ENCODE peak calls at places on chromosomes 7 and 10, in five cellular contexts. R, K, H, Z and C are unnamed samples.

GRCh38 chr7:90892213-90892612 is 296.1 kb downstream of the CDK14 start:
- DNase-seq in H (no peak), R (peak), K (peak), Z (no peak), C (no peak)

GRCh38 chr7:130667593-130668257 is 823 bp downstream of the COPG2 start:
- DNase-seq in R (peak), H (no peak), K (peak), Z (peak), C (no peak)

GRCh38 chr7:66150471-66150870 is 35.8 kb downstream of the CRCP start:
- DNase-seq in Z (no peak), H (peak), K (peak), R (peak), C (peak)

GRCh38 chr10:131816941-131817700 is 83.7 kb upstream of the PPP2R2D start:
- DNase-seq in K (no peak), R (no peak), H (no peak), Z (no peak), C (no peak)

GRCh38 chr10:103197177-103197576 is 4.1 kb upstream of the NT5C2 start:
- DNase-seq in Z (no peak), R (peak), K (peak), H (peak), C (peak)

GRCh38 chr7:151245360-151246160 is 2.9 kb downstream of the SMARCD3 start:
- DNase-seq in R (peak), K (no peak), H (no peak), Z (peak), C (no peak)

GRCh38 chr10:95818663-95819062 is 62.7 kb downstream of the ENTPD1 start:
- DNase-seq in Z (no peak), H (peak), R (peak), K (peak), C (peak)

GRCh38 chr10:113576853-113577252 is 24.0 kb downstream of the HABP2 start:
- DNase-seq in H (no peak), Z (no peak), R (peak), K (peak), C (peak)

GRCh38 chr7:96636342-96636865 is 73.2 kb downstream of the SEM1 start:
- DNase-seq in R (no peak), Z (no peak), K (no peak), H (peak), C (peak)

GRCh38 chr10:100600218-100600617 is 64.5 kb downstream of the HIF1AN start:
- DNase-seq in H (no peak), R (no peak), Z (no peak), K (no peak), C (no peak)

GRCh38 chr10:13816195-13816926 is 229.6 kb downstream of the PRPF18 start:
- DNase-seq in K (peak), H (peak), R (peak), Z (no peak), C (peak)

GRCh38 chr7:112159346-112159745 is 46.9 kb downstream of the DOCK4 start:
- DNase-seq in Z (no peak), R (no peak), H (no peak), K (no peak), C (no peak)

GRCh38 chr7:100978300-100978699 is 8.9 kb downstream of the MUC12 start:
- DNase-seq in K (no peak), Z (no peak), H (no peak), R (no peak), C (no peak)

GRCh38 chr7:81608748-81609382 is 161.0 kb downstream of the HGF start:
- DNase-seq in Z (no peak), H (peak), R (peak), K (peak), C (no peak)

GRCh38 chr7:98816206-98816605 is 53.6 kb downstream of the TMEM130 start:
- DNase-seq in Z (no peak), K (no peak), R (no peak), H (no peak), C (no peak)

GRCh38 chr10:92538231-92538958 is 35.5 kb downstream of the IDE start:
- DNase-seq in K (no peak), H (no peak), Z (no peak), R (peak), C (no peak)

GRCh38 chr7:83055197-83055596 is 107.5 kb downstream of the PCLO start:
- DNase-seq in K (no peak), Z (no peak), R (no peak), H (no peak), C (no peak)

GRCh38 chr7:27154901-27155815 is 1.3 kb downstream of the HOXA7 start:
- DNase-seq in H (no peak), Z (no peak), R (no peak), K (no peak), C (no peak)

GRCh38 chr7:134698481-134698880 is 51.8 kb downstream of the BPGM start:
- DNase-seq in H (no peak), Z (no peak), K (no peak), R (no peak), C (no peak)
- H3K4me3 ChIP-seq in H (no peak), Z (no peak), K (no peak), R (no peak), C (no peak)

GRCh38 chr7:137885623-137886022 is 38.8 kb upstream of the DGKI start:
- DNase-seq in K (no peak), R (no peak), Z (no peak), H (no peak), C (no peak)

GRCh38 chr7:137890449-137890916 is 43.7 kb upstream of the DGKI start:
- DNase-seq in K (no peak), H (no peak), Z (no peak), R (no peak), C (no peak)

GRCh38 chr7:137886266-137886665 is 39.5 kb upstream of the DGKI start:
- DNase-seq in K (no peak), H (no peak), R (no peak), Z (no peak), C (no peak)

GRCh38 chr7:137886706-137887105 is 39.9 kb upstream of the DGKI start:
- DNase-seq in Z (no peak), H (peak), K (peak), R (no peak), C (peak)

DNA sequence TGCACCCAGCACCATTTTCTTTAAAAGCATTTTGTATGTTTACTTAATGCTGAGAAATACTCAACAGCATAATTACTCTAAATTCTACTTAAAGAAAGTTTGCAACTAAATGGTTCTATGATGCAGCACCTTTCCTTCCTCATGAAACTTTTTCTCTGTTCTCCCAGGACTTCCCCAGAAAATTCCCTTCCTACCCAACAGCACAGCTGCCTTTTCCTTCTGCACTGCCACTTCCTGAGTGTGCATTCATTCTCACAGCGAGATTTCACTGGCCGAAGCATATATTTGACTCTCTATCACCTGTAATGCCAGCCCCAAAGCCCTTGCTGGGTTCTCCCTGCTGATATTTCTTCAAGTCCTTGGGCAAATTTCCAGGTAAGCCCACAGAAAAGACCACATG is 41.5 kb upstream of the DGKI start:
- DNase-seq in Z (no peak), R (no peak), K (no peak), H (no peak), C (no peak)
- H3K4me3 ChIP-seq in Z (no peak), R (no peak), K (no peak), H (no peak), C (no peak)

DNA sequence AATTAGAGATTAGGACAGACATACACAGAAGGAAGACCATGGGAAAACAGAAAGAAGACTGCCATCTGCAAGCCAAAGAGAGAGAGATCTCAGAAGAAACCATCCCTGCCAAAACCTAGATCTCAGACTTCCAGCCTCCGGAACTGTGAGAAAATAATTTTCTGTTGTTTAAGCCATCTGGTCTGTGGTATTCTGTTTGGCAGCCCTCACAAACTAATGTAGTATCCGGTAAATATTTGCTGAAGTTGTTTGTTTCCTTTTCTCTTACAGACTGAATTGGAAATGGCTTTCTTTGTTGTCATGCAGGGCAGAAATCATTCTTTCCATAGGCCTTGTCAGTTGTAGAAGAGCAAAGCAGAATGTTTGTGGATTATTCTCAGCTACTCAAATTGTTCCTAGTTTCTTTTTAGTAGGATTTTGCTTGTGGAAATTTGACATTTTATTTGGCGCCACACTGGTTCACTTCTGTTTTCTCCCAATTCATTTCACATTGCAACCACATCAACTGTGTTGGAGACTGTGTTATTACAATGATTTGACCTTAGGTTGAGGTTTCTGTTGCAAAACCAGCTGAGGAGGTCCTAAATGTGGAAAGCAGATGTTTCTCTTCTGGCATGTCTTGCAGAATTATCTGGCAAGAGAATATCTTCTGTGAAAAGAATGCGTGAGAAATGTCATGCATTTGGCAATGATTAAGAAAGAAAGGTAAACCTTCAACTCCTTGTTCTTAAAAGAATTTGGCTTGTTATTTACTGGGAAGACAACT is 25.9 kb downstream of the ACTA2 start:
- DNase-seq in Z (no peak), H (peak), K (peak), R (peak), C (peak)
- H3K4me3 ChIP-seq in Z (no peak), H (no peak), K (no peak), R (no peak), C (no peak)

GRCh38 chr10:29535012-29535777 is 99.6 kb downstream of the SVIL start:
- DNase-seq in Z (no peak), K (peak), R (peak), H (peak), C (peak)
- H3K4me3 ChIP-seq in Z (no peak), K (peak), R (no peak), H (peak), C (peak)

GRCh38 chr10:110646417-110647135 is 2.4 kb downstream of the RBM20 start:
- DNase-seq in R (no peak), H (no peak), K (no peak), Z (no peak), C (no peak)

GRCh38 chr10:110643670-110644597 is at the start of gene RBM20:
- DNase-seq in Z (peak), K (no peak), H (no peak), R (no peak), C (no peak)

GRCh38 chr10:110647136-110647430 is 2.9 kb downstream of the RBM20 start:
- DNase-seq in K (peak), R (no peak), H (no peak), Z (no peak), C (no peak)

GRCh38 chr10:110642980-110643655 is 1.0 kb upstream of the RBM20 start:
- DNase-seq in Z (peak), H (no peak), K (no peak), R (no peak), C (no peak)

DNA sequence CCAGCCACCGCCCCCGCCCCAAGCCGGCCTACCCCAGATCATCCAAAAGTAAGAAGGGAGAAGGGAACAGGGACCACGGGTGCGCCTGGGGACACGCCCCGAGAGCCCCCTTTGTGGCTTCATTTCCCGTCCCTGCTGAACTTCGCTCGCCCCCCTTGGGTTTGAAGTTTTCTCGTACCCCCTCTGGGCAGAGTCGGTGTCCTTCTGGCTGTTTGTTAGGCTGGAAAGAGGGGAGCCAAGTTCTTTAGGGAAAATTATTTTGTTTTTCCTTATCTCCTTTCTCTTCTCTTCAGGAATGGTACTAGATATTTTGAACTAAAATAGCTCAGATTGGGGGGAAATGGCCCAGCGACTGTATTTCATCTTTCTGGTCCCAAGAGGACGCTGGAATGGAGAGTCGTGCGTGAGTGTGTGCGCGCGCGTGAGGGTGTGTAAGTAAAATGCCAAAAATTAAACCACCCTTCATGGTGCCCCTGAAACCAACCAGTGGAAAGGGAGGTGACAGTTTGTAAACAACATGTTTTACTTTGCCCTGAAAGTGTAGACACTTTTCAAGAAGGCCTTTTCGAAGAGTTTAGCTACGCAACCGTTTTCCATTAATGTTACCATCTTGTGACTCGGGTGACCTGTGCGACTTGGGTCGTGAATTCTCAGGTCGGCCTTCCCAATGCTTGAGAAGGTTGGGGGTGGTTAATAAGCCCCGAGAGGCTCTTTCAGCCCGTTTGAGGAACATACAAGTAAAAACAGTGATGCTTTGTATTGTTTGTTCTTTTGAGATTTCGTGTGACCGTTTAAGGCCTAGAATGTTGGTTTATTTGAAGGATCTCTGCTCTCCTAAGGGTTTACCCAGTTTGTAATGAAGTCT is 694 bp downstream of the RBM20 start:
- DNase-seq in H (no peak), Z (no peak), R (no peak), K (no peak), C (no peak)
- H3K4me3 ChIP-seq in H (peak), Z (no peak), R (peak), K (peak), C (peak)

GRCh38 chr10:3776796-3777571 is 8.0 kb downstream of the KLF6 start:
- DNase-seq in R (peak), Z (peak), H (peak), K (peak), C (peak)
- H3K4me3 ChIP-seq in R (no peak), Z (peak), H (no peak), K (no peak), C (no peak)

DNA sequence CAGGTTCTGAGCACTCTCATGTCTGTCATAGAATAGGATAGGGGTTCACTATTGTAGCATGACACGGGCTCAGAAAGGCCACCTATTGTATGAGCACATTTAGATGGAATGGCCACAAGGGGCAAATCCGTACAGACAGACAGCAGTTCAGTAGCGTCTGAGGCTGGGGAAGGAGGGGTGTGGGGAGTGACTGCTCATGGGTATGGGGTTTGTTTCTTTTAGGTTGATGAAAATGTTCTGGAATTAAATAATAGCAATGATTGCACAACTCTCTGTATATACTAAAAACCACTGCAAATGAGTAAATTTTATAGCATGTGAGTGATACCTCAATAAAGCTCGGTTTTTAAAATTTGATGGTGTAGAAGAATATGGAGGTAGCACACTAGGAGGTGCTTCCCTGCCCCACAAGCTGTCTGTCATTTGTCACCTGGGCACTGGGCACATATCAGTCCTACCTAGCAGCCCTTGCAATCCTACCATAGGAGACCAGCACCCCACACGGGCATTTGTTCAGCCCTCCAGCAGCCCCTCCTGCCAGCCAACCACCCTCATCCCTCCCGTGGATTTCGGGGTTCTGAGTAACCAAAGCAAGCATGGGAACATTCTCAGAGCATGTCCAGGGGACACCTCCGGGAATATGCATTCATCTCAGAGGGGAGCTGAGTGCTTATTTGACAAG is 35.2 kb downstream of the KCNMA1 start:
- DNase-seq in R (no peak), K (peak), H (no peak), Z (no peak), C (peak)
- H3K4me3 ChIP-seq in R (no peak), K (no peak), H (no peak), Z (no peak), C (no peak)

GRCh38 chr7:48511021-48511579 is 339.8 kb downstream of the ABCA13 start:
- DNase-seq in K (no peak), Z (no peak), H (no peak), R (no peak), C (no peak)
- H3K4me3 ChIP-seq in K (no peak), Z (no peak), H (no peak), R (no peak), C (no peak)